ENCODE peak calls at places on chromosome 12, in ten cellular contexts. W is left lung; P is CD8-positive, alpha-beta T cell; Z is GM23338; S is AG09309; C is aorta; B is HepG2; A is fibroblast of lung; H is thoracic aorta; D is SK-N-SH. G is an unnamed sample.

GRCh38 chr12:116172224-116172849 is 105.2 kb downstream of the MED13L start:
- DNase-seq in W (no peak), P (no peak), Z (no peak), S (no peak), C (no peak), B (no peak), A (no peak), H (no peak), D (no peak), G (no peak)

GRCh38 chr12:20364501-20364900 is 3.8 kb upstream of the PDE3A start:
- DNase-seq in W (no peak), P (no peak), Z (no peak), S (no peak), C (no peak), B (no peak), A (no peak), H (no peak), D (no peak), G (no peak)

GRCh38 chr12:84508943-84509342 is 403.7 kb downstream of the SLC6A15 start:
- DNase-seq in W (peak), P (no peak), Z (no peak), S (peak), C (no peak), B (no peak), A (no peak), H (no peak), D (no peak), G (no peak)

GRCh38 chr12:117547209-117547608 is 185.8 kb upstream of the NOS1 start:
- DNase-seq in W (no peak), P (no peak), Z (peak), S (no peak), C (no peak), B (no peak), A (no peak), H (no peak), D (no peak), G (no peak)

GRCh38 chr12:19130224-19131019 is 889 bp downstream of the PLEKHA5 start:
- DNase-seq in W (peak), P (no peak), Z (peak), S (no peak), C (peak), B (no peak), A (peak), H (no peak), D (peak), G (no peak)

GRCh38 chr12:32843528-32844095 is 53.0 kb downstream of the PKP2 start:
- DNase-seq in W (no peak), P (no peak), Z (peak), S (no peak), C (no peak), B (no peak), A (peak), H (no peak), D (no peak), G (no peak)

GRCh38 chr12:106145539-106146447 is 7.0 kb upstream of the NUAK1 start:
- DNase-seq in W (no peak), P (no peak), Z (no peak), S (no peak), C (no peak), B (no peak), A (no peak), H (no peak), D (no peak), G (no peak)

GRCh38 chr12:60035835-60036234 is 440.0 kb downstream of the SLC16A7 start:
- DNase-seq in W (no peak), P (no peak), Z (no peak), S (no peak), C (no peak), B (no peak), A (peak), H (no peak), D (no peak), G (no peak)

GRCh38 chr12:57063991-57064725 is 14.2 kb upstream of the MYO1A start:
- DNase-seq in W (no peak), P (peak), Z (no peak), S (no peak), C (no peak), B (no peak), A (no peak), H (no peak), D (no peak), G (no peak)

GRCh38 chr12:72256725-72257124 is 15.4 kb upstream of the TRHDE start:
- DNase-seq in W (no peak), P (no peak), Z (no peak), S (no peak), C (no peak), B (no peak), A (no peak), H (no peak), D (no peak), G (no peak)

GRCh38 chr12:106138646-106139421 is at the start of gene NUAK1:
- DNase-seq in W (peak), P (no peak), Z (peak), S (no peak), C (peak), B (no peak), A (peak), H (no peak), D (peak), G (no peak)

GRCh38 chr12:53538209-53538689 is 31.0 kb upstream of the NPFF start:
- DNase-seq in W (no peak), P (no peak), Z (no peak), S (peak), C (no peak), B (peak), A (peak), H (no peak), D (no peak), G (peak)

GRCh38 chr12:85441740-85442139 is 161.7 kb downstream of the ALX1 start:
- DNase-seq in W (no peak), P (no peak), Z (no peak), S (no peak), C (no peak), B (peak), A (peak), H (no peak), D (peak), G (no peak)

GRCh38 chr12:69868695-69869094 is 43.7 kb downstream of the MYRFL start:
- DNase-seq in W (no peak), P (no peak), Z (no peak), S (no peak), C (no peak), B (no peak), A (no peak), H (no peak), D (no peak), G (no peak)

GRCh38 chr12:94046626-94047410 is 101.6 kb upstream of the PLXNC1 start:
- DNase-seq in W (no peak), P (no peak), Z (no peak), S (no peak), C (no peak), B (no peak), A (no peak), H (no peak), D (no peak), G (no peak)

GRCh38 chr12:67441736-67442346 is 172.7 kb downstream of the CAND1 start:
- DNase-seq in W (peak), P (peak), Z (peak), S (peak), C (peak), B (peak), A (peak), H (peak), D (peak), G (no peak)

GRCh38 chr12:30485230-30485890 is 210.3 kb downstream of the IPO8 start:
- DNase-seq in W (no peak), P (no peak), Z (peak), S (no peak), C (no peak), B (no peak), A (no peak), H (no peak), D (no peak), G (no peak)

GRCh38 chr12:67474934-67475620 is 173.5 kb upstream of the DYRK2 start:
- DNase-seq in W (no peak), P (no peak), Z (no peak), S (no peak), C (no peak), B (no peak), A (peak), H (no peak), D (no peak), G (no peak)

GRCh38 chr12:125032466-125033152 is 32.6 kb upstream of the AACS start:
- DNase-seq in W (no peak), P (no peak), Z (no peak), S (no peak), C (no peak), B (no peak), A (no peak), H (no peak), D (no peak), G (no peak)

GRCh38 chr12:21891763-21892217 is 49.4 kb downstream of the ABCC9 start:
- DNase-seq in W (peak), P (no peak), Z (no peak), S (no peak), C (peak), B (no peak), A (no peak), H (no peak), D (no peak), G (no peak)

GRCh38 chr12:29354954-29355353 is 26.0 kb downstream of the ERGIC2 start:
- DNase-seq in W (no peak), P (no peak), Z (no peak), S (no peak), C (no peak), B (no peak), A (no peak), H (no peak), D (no peak), G (no peak)

GRCh38 chr12:27754795-27755194 is 25.2 kb upstream of the KLHL42 start:
- DNase-seq in W (no peak), P (no peak), Z (no peak), S (no peak), C (no peak), B (no peak), A (no peak), H (no peak), D (no peak), G (no peak)

GRCh38 chr12:92547906-92548305 is 154.9 kb upstream of the PLEKHG7 start:
- DNase-seq in W (no peak), P (no peak), Z (no peak), S (no peak), C (no peak), B (no peak), A (no peak), H (no peak), D (no peak), G (no peak)

GRCh38 chr12:48795550-48796455 is 6.9 kb upstream of the ADCY6 start:
- DNase-seq in W (peak), P (peak), Z (peak), S (no peak), C (peak), B (peak), A (peak), H (no peak), D (peak), G (no peak)

GRCh38 chr12:67747869-67748760 is 99.6 kb downstream of the DYRK2 start:
- DNase-seq in W (no peak), P (no peak), Z (no peak), S (no peak), C (no peak), B (peak), A (peak), H (no peak), D (no peak), G (no peak)

GRCh38 chr12:24773996-24774395 is 174.9 kb downstream of the BCAT1 start:
- DNase-seq in W (no peak), P (no peak), Z (no peak), S (no peak), C (no peak), B (no peak), A (no peak), H (no peak), D (no peak), G (no peak)

GRCh38 chr12:108839011-108839889 is 18.1 kb downstream of the SSH1 start:
- DNase-seq in W (no peak), P (no peak), Z (no peak), S (peak), C (peak), B (no peak), A (peak), H (no peak), D (peak), G (no peak)

GRCh38 chr12:49952396-49953055 is 2.0 kb downstream of the AQP2 start:
- DNase-seq in W (peak), P (no peak), Z (no peak), S (no peak), C (peak), B (no peak), A (no peak), H (no peak), D (no peak), G (no peak)
- H3K4me3 ChIP-seq in W (no peak), P (no peak), Z (no peak), S (no peak), C (no peak), B (no peak), A (no peak), H (no peak), D (no peak), G (no peak)

GRCh38 chr12:6772729-6773661 is 675 bp downstream of the LAG3 start:
- DNase-seq in W (no peak), P (no peak), Z (no peak), S (no peak), C (no peak), B (no peak), A (no peak), H (no peak), D (no peak), G (no peak)
- H3K4me3 ChIP-seq in W (no peak), P (peak), Z (peak), S (no peak), C (no peak), B (no peak), A (no peak), H (peak), D (no peak), G (no peak)

DNA sequence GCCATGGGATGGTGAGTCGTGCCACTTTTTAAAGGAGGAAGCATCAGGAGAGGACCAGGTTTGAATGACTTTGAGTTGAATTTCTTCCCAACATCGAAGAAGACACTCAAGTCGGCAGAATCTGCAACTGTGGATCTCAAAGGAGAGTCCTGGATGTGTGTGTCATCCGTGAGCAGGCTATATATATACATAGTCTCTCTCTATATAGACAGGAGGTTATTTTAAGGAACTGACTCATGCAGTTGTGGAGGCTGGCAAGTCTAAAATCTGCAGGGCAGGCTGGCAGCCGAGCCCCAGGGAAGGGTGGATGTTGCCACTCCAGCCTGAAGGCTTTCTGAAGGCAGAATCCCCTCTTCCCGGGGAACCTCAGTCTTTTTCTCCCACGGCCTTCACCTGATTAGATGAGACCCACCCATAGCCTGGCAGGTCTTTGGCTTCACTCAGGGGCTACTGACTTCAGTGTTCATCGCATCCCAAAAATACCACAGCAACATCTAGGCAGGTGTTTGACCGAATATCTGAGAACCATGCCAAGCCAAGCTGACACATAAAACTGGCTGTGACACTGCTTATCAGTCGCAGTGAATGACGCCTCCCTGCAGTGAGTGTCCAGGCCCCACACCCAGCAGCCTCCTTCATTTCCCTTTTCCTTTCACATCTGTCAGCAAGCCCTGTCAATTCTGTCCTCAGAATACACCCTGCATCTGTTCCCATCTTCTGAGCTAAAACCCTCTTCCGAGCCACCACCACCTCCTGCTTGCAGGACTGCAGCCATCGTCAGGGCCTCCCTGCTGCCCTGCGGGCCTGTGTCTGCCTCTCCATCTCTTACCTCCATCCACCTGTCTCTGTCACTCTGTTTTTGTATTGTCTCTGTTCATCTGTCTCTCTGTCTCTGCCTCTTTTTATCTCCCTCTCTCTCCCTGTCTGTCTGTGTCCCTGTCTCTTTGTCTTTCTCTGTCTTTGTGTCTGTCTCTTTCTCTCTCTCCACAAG is 54.0 kb downstream of the ZNF664 start:
- DNase-seq in W (no peak), P (no peak), Z (no peak), S (no peak), C (no peak), B (no peak), A (peak), H (no peak), D (no peak), G (peak)
- H3K4me3 ChIP-seq in W (no peak), P (no peak), Z (no peak), S (no peak), C (no peak), B (no peak), A (no peak), H (no peak), D (no peak), G (no peak)

GRCh38 chr12:88145567-88146347 is 3.6 kb downstream of the TMTC3 start:
- DNase-seq in W (no peak), P (no peak), Z (peak), S (no peak), C (no peak), B (no peak), A (no peak), H (no peak), D (no peak), G (no peak)
- H3K4me3 ChIP-seq in W (no peak), P (no peak), Z (peak), S (no peak), C (no peak), B (no peak), A (no peak), H (no peak), D (no peak), G (no peak)

GRCh38 chr12:89517648-89518047 is 6.9 kb downstream of the GALNT4 start:
- DNase-seq in W (no peak), P (no peak), Z (no peak), S (no peak), C (no peak), B (no peak), A (no peak), H (no peak), D (no peak), G (no peak)

GRCh38 chr12:89525824-89526770 is at the start of gene POC1B:
- DNase-seq in W (peak), P (peak), Z (peak), S (no peak), C (peak), B (peak), A (peak), H (peak), D (peak), G (no peak)

GRCh38 chr12:89524201-89525001 is at the start of gene GALNT4:
- DNase-seq in W (peak), P (peak), Z (peak), S (peak), C (peak), B (peak), A (peak), H (peak), D (peak), G (peak)

GRCh38 chr12:89525002-89525823 is 617 bp upstream of the GALNT4 start:
- DNase-seq in W (peak), P (peak), Z (peak), S (no peak), C (peak), B (peak), A (peak), H (no peak), D (peak), G (no peak)

GRCh38 chr12:89521348-89522238 is 3.0 kb downstream of the GALNT4 start:
- DNase-seq in W (no peak), P (no peak), Z (no peak), S (no peak), C (no peak), B (peak), A (no peak), H (no peak), D (no peak), G (no peak)
- H3K4me3 ChIP-seq in W (peak), P (no peak), Z (no peak), S (no peak), C (peak), B (peak), A (peak), H (peak), D (no peak), G (no peak)

GRCh38 chr12:95337176-95337575 is 119.6 kb downstream of the VEZT start:
- DNase-seq in W (no peak), P (no peak), Z (no peak), S (peak), C (no peak), B (no peak), A (peak), H (no peak), D (no peak), G (no peak)
- H3K4me3 ChIP-seq in W (no peak), P (no peak), Z (no peak), S (no peak), C (no peak), B (no peak), A (no peak), H (no peak), D (no peak), G (no peak)

GRCh38 chr12:77010637-77011548 is 54.5 kb downstream of the E2F7 start:
- DNase-seq in W (peak), P (peak), Z (peak), S (peak), C (peak), B (peak), A (peak), H (peak), D (peak), G (peak)
- H3K4me3 ChIP-seq in W (no peak), P (no peak), Z (no peak), S (no peak), C (no peak), B (no peak), A (no peak), H (peak), D (no peak), G (no peak)

DNA sequence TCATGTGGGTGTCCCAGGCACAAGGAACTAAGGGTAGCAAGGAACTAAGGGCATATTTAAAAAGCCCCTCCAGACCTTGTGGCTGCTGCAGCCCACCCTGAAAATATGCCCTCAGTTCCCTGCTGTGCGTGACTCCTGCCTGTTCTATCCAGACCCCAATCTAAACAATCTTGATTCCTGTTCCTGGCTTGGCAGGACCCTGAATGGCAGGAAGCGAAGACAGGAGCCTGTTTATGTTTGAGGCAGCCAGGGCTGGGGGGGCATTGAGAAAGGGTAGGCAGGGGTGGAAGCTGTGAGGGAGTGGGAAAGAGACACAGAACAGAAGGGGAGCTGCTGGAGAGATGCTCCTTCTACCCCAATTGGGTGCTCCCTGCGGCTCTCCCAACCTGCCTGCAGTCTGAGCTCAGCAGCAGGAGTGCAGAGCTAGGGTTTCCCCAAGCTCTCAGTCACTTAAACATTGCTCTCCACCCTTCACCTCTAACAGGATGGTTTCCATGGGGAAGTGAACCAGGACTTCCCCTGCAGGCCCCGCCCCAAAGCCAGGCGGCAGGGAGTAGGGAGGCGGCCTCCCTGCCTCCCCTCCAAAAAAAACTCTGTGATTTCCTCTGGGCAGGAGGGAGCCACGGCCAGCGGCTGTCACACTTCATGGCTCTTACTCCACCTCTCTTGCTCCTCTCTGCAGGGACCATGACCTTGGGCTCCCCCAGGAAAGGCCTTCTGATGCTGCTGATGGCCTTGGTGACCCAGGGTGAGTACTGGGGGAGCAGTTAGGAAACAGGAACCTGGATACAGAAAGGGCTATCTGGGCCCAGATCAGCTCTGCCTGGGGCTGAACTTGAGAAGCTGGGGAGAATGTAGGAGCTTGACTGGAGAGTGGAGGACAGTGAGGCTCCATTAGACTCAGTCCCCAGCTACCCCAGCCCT is 4.7 kb downstream of the ACVRL1 start:
- DNase-seq in W (no peak), P (no peak), Z (peak), S (no peak), C (peak), B (no peak), A (no peak), H (no peak), D (peak), G (no peak)
- H3K4me3 ChIP-seq in W (peak), P (no peak), Z (no peak), S (no peak), C (no peak), B (no peak), A (no peak), H (peak), D (no peak), G (no peak)

GRCh38 chr12:132188451-132189298 is 44.4 kb downstream of the NOC4L start:
- DNase-seq in W (no peak), P (no peak), Z (peak), S (no peak), C (no peak), B (no peak), A (no peak), H (no peak), D (no peak), G (no peak)
- H3K4me3 ChIP-seq in W (peak), P (peak), Z (peak), S (peak), C (no peak), B (no peak), A (peak), H (peak), D (no peak), G (peak)

G was measured in skeletal muscle cell.